ENCODE peak calls at places on chromosomes 2 and 18, in eight cellular contexts. T, K, D, P, G, F, O and C are unnamed samples.

GRCh38 chr2:38075436-38076249 is at the start of gene CYP1B1:
- DNase-seq in P (no peak), D (no peak), K (no peak), G (no peak), O (no peak), T (no peak), F (no peak), C (peak; percentile 53)

GRCh38 chr2:9699139-9699823 is 68.5 kb upstream of the YWHAQ start:
- DNase-seq in K (no peak), F (no peak), P (no peak), G (no peak), T (no peak), D (no peak), O (peak; percentile 47), C (no peak)

GRCh38 chr18:74185860-74186259 is 37.5 kb downstream of the TIMM21 start:
- DNase-seq in K (no peak), O (no peak), G (no peak), T (no peak), P (no peak), F (no peak), D (no peak), C (no peak)

GRCh38 chr2:202847693-202848524 is 23.7 kb downstream of the ICA1L start:
- DNase-seq in F (no peak), P (no peak), D (no peak), T (no peak), K (no peak), G (no peak), O (no peak), C (no peak)

GRCh38 chr18:57649536-57650495 is 28.2 kb upstream of the NARS1 start:
- DNase-seq in G (no peak), T (no peak), D (no peak), K (no peak), F (no peak), P (no peak), O (peak; percentile 53), C (no peak)

GRCh38 chr2:201831469-201831868 is 25.1 kb downstream of the CDK15 start:
- DNase-seq in K (no peak), T (no peak), P (no peak), F (no peak), G (no peak), O (no peak), D (no peak), C (no peak)

GRCh38 chr2:207239222-207239674 is 73.5 kb upstream of the KLF7 start:
- DNase-seq in O (peak; percentile 100), D (no peak), T (no peak), G (peak; percentile 62), F (peak; percentile 90), K (peak; percentile 28), P (no peak), C (no peak)

GRCh38 chr18:57900906-57901305 is 97.8 kb upstream of the ATP8B1 start:
- DNase-seq in G (no peak), O (no peak), T (no peak), P (no peak), D (no peak), F (no peak), K (no peak), C (no peak)

GRCh38 chr2:39304200-39304599 is 60.4 kb upstream of the CDKL4 start:
- DNase-seq in T (no peak), G (no peak), K (no peak), D (no peak), P (no peak), O (no peak), F (no peak), C (no peak)

GRCh38 chr2:26018184-26018716 is 15.6 kb upstream of the RAB10 start:
- DNase-seq in K (peak; percentile 84), G (peak; percentile 92), T (peak; percentile 39), O (peak; percentile 76), D (peak; percentile 5), F (peak; percentile 62), P (no peak), C (peak; percentile 85)

GRCh38 chr2:114022360-114023085 is 132.6 kb downstream of the ACTR3 start:
- DNase-seq in D (no peak), T (no peak), K (no peak), P (no peak), G (no peak), O (peak; percentile 63), F (no peak), C (no peak)

GRCh38 chr2:85135066-85135914 is 2.1 kb downstream of the TCF7L1 start:
- DNase-seq in G (no peak), P (no peak), O (no peak), F (no peak), T (no peak), K (no peak), D (no peak), C (no peak)

GRCh38 chr2:123073371-123073770 is 951.7 kb upstream of the CNTNAP5 start:
- DNase-seq in F (no peak), G (no peak), D (no peak), P (no peak), O (no peak), T (no peak), K (no peak), C (no peak)

GRCh38 chr18:5993938-5994337 is 98.6 kb upstream of the TMEM200C start:
- DNase-seq in D (no peak), G (no peak), O (no peak), F (no peak), K (no peak), P (no peak), T (no peak), C (no peak)

GRCh38 chr2:19321946-19322345 is 36.5 kb downstream of the OSR1 start:
- DNase-seq in T (no peak), K (no peak), P (no peak), F (no peak), G (no peak), D (no peak), O (no peak), C (no peak)

GRCh38 chr18:36903215-36903928 is 74.4 kb downstream of the KIAA1328 start:
- DNase-seq in K (no peak), T (no peak), O (no peak), P (no peak), F (no peak), G (no peak), D (no peak), C (no peak)

GRCh38 chr2:229956491-229956890 is 34.2 kb downstream of the FBXO36 start:
- DNase-seq in O (no peak), P (no peak), G (no peak), F (no peak), K (no peak), D (no peak), T (no peak), C (no peak)

GRCh38 chr2:153963247-153963646 is 91.5 kb downstream of the GALNT13 start:
- DNase-seq in D (no peak), T (no peak), F (no peak), G (no peak), O (no peak), K (no peak), P (no peak), C (no peak)

GRCh38 chr2:22903616-22904015 is 481.4 kb upstream of the KLHL29 start:
- DNase-seq in O (no peak), F (no peak), G (no peak), T (no peak), P (no peak), D (no peak), K (no peak), C (no peak)

GRCh38 chr2:233849607-233850271 is 4.6 kb downstream of the HJURP start:
- DNase-seq in K (no peak), F (no peak), P (no peak), D (no peak), T (no peak), O (no peak), G (no peak), C (no peak)

GRCh38 chr2:110999626-111000025 is 121.1 kb upstream of the BCL2L11 start:
- DNase-seq in O (no peak), P (no peak), T (no peak), K (no peak), F (no peak), D (no peak), G (no peak), C (no peak)

GRCh38 chr2:30877833-30878232 is 70.6 kb upstream of the CAPN13 start:
- DNase-seq in F (no peak), K (no peak), G (no peak), D (no peak), T (no peak), P (no peak), O (no peak), C (no peak)

GRCh38 chr2:65877331-65877791 is 445.0 kb upstream of the SPRED2 start:
- DNase-seq in K (no peak), F (no peak), D (no peak), P (no peak), O (no peak), T (no peak), G (no peak), C (no peak)

GRCh38 chr18:11654736-11655604 is 34.1 kb upstream of the GNAL start:
- DNase-seq in F (no peak), G (peak; percentile 60), K (peak; percentile 66), D (no peak), P (no peak), T (peak; percentile 52), O (no peak), C (no peak)

GRCh38 chr2:120150040-120150482 is 73.1 kb downstream of the TMEM185B start:
- DNase-seq in P (no peak), F (no peak), D (no peak), K (no peak), T (no peak), O (no peak), G (no peak), C (no peak)